ENCODE peak calls at places on chromosome 5, in eight cellular contexts. P is T1000; B is T follicular helper cell; E is fibroblast of gingiva; O is A549; Y is Right ventricle myocardium superior; Z is activated CD8-positive, alpha-beta memory T cell treated with anti-CD3 and anti-CD28 coated beads for 1 hour; K is GM10248. W is an unnamed sample.

GRCh38 chr5:119330367-119331183 is 25.2 kb upstream of the TNFAIP8 start:
- DNase-seq in Z (no peak), P (no peak), K (no peak), Y (no peak), E (no peak), O (no peak), B (no peak), W (no peak)

GRCh38 chr5:171122372-171122771 is 186.7 kb upstream of the TLX3 start:
- DNase-seq in Y (no peak), K (no peak), O (no peak), B (no peak), P (no peak), Z (no peak), E (no peak), W (peak; percentile 11)

GRCh38 chr5:131538177-131538593 is 96.8 kb downstream of the RAPGEF6 start:
- DNase-seq in B (no peak), K (no peak), Z (no peak), O (no peak), P (no peak), E (peak; percentile 73), Y (no peak), W (peak; percentile 27)

GRCh38 chr5:45491368-45491767 is 204.8 kb downstream of the HCN1 start:
- DNase-seq in K (no peak), Y (no peak), O (no peak), E (no peak), P (no peak), B (no peak), Z (no peak), W (no peak)

GRCh38 chr5:124923131-124923530 is 176.7 kb upstream of the ZNF608 start:
- DNase-seq in Y (no peak), B (no peak), P (no peak), Z (no peak), O (no peak), E (peak; percentile 8), K (no peak), W (no peak)

GRCh38 chr5:143208781-143209510 is 194.5 kb downstream of the NR3C1 start:
- DNase-seq in O (no peak), K (no peak), Y (no peak), E (no peak), B (no peak), P (no peak), Z (no peak), W (no peak)

GRCh38 chr5:180799902-180800801 is 2.5 kb downstream of the MGAT1 start:
- DNase-seq in K (no peak), E (peak; percentile 61), B (no peak), O (no peak), P (peak; percentile 59), Y (no peak), Z (no peak), W (no peak)

GRCh38 chr5:56760723-56761122 is 54.6 kb upstream of the MAP3K1 start:
- DNase-seq in Z (no peak), Y (no peak), K (no peak), O (no peak), E (no peak), P (no peak), B (no peak), W (no peak)

GRCh38 chr5:158819840-158820620 is 279.7 kb downstream of the EBF1 start:
- DNase-seq in O (no peak), P (no peak), Y (no peak), K (peak; percentile 67), E (no peak), B (no peak), Z (no peak), W (no peak)

GRCh38 chr5:125976421-125977060 is 446.7 kb upstream of the GRAMD2B start:
- DNase-seq in K (no peak), Z (no peak), E (no peak), Y (no peak), B (no peak), O (no peak), P (no peak), W (no peak)

GRCh38 chr5:17169507-17169906 is 47.9 kb upstream of the BASP1 start:
- DNase-seq in E (peak; percentile 71), Z (no peak), B (no peak), P (no peak), K (no peak), O (no peak), Y (no peak), W (no peak)

GRCh38 chr5:159849437-159850191 is 66.7 kb upstream of the ADRA1B start:
- DNase-seq in P (no peak), Z (no peak), O (no peak), E (peak; percentile 55), K (no peak), B (no peak), Y (no peak), W (no peak)

GRCh38 chr5:6900828-6901227 is 187.6 kb downstream of the TENT4A start:
- DNase-seq in Y (no peak), E (no peak), Z (no peak), O (peak; percentile 11), K (no peak), B (no peak), P (no peak), W (no peak)

W was measured in NCI-H460.